ENCODE peak calls at places on chromosomes 4 and X, in nine cellular contexts. K, X, J, F, M, Z, Y, P and B are unnamed samples.

GRCh38 chrX:115449742-115450141 is 111.2 kb upstream of the PLS3 start:
- DNase-seq in K (no peak), X (peak), J (peak), F (peak), M (no peak), Z (peak), Y (no peak), P (no peak), B (no peak)

GRCh38 chr4:112183252-112183651 is 38.0 kb downstream of the FAM241A start:
- DNase-seq in K (no peak), X (no peak), J (no peak), F (no peak), M (no peak), Z (no peak), Y (no peak), P (no peak), B (no peak)

GRCh38 chr4:102825261-102826071 is 1.9 kb downstream of the UBE2D3 start:
- DNase-seq in K (peak), X (peak), J (no peak), F (no peak), M (peak), Z (peak), Y (peak), P (peak), B (peak)

GRCh38 chr4:24400537-24400936 is 183.8 kb downstream of the DHX15 start:
- DNase-seq in K (no peak), X (no peak), J (no peak), F (no peak), M (no peak), Z (no peak), Y (no peak), P (no peak), B (no peak)

GRCh38 chr4:173436149-173436579 is 37.2 kb upstream of the SCRG1 start:
- DNase-seq in K (no peak), X (peak), J (no peak), F (no peak), M (no peak), Z (peak), Y (no peak), P (no peak), B (no peak)

GRCh38 chr4:25198713-25199112 is 35.1 kb upstream of the PI4K2B start:
- DNase-seq in K (no peak), X (no peak), J (no peak), F (no peak), M (no peak), Z (no peak), Y (no peak), P (no peak), B (no peak)

GRCh38 chr4:10019521-10020051 is 1.7 kb downstream of the SLC2A9 start:
- DNase-seq in K (no peak), X (peak), J (no peak), F (no peak), M (no peak), Z (no peak), Y (no peak), P (no peak), B (no peak)

GRCh38 chr4:79050521-79050880 is 111.3 kb upstream of the PAQR3 start:
- DNase-seq in K (no peak), X (no peak), J (no peak), F (no peak), M (no peak), Z (peak), Y (no peak), P (no peak), B (peak)

GRCh38 chr4:147096667-147097604 is 151.3 kb upstream of the TTC29 start:
- DNase-seq in K (peak), X (peak), J (no peak), F (no peak), M (no peak), Z (peak), Y (peak), P (peak), B (peak)

GRCh38 chr4:39324897-39325613 is 41.1 kb downstream of the RFC1 start:
- DNase-seq in K (no peak), X (no peak), J (no peak), F (no peak), M (no peak), Z (no peak), Y (no peak), P (no peak), B (no peak)

GRCh38 chr4:6754481-6755087 is 27.9 kb upstream of the KIAA0232 start:
- DNase-seq in K (no peak), X (no peak), J (no peak), F (no peak), M (no peak), Z (no peak), Y (no peak), P (no peak), B (no peak)

GRCh38 chr4:73662709-73663546 is 42.7 kb upstream of the RASSF6 start:
- DNase-seq in K (no peak), X (peak), J (no peak), F (no peak), M (no peak), Z (peak), Y (peak), P (no peak), B (no peak)

GRCh38 chr4:38489924-38490639 is 173.9 kb upstream of the KLF3 start:
- DNase-seq in K (no peak), X (no peak), J (no peak), F (peak), M (peak), Z (peak), Y (no peak), P (no peak), B (no peak)

GRCh38 chrX:16807976-16808542 is 21.8 kb downstream of the TXLNG start:
- DNase-seq in K (no peak), X (peak), J (no peak), F (no peak), M (no peak), Z (peak), Y (no peak), P (no peak), B (no peak)

GRCh38 chr4:174056959-174057358 is 226.5 kb downstream of the FBXO8 start:
- DNase-seq in K (no peak), X (no peak), J (no peak), F (no peak), M (no peak), Z (no peak), Y (peak), P (no peak), B (no peak)

GRCh38 chrX:106170318-106170717 is 2.2 kb downstream of the PWWP3B start:
- DNase-seq in K (no peak), X (no peak), J (no peak), F (no peak), M (no peak), Z (peak), Y (no peak), P (peak), B (no peak)

GRCh38 chr4:174555793-174556630 is 33.7 kb upstream of the HPGD start:
- DNase-seq in K (no peak), X (no peak), J (no peak), F (no peak), M (no peak), Z (no peak), Y (no peak), P (no peak), B (no peak)

GRCh38 chrX:131907488-131908314 is 115.4 kb upstream of the STK26 start:
- DNase-seq in K (no peak), X (no peak), J (no peak), F (no peak), M (no peak), Z (no peak), Y (no peak), P (no peak), B (no peak)

GRCh38 chr4:87978656-87979055 is 3.1 kb downstream of the SPP1 start:
- DNase-seq in K (no peak), X (no peak), J (no peak), F (no peak), M (no peak), Z (peak), Y (no peak), P (no peak), B (no peak)

GRCh38 chr4:158775091-158775651 is 6.3 kb downstream of the FNIP2 start:
- DNase-seq in K (no peak), X (peak), J (no peak), F (no peak), M (no peak), Z (peak), Y (no peak), P (no peak), B (no peak)

GRCh38 chr4:169071781-169072180 is 61.7 kb upstream of the CBR4 start:
- DNase-seq in K (no peak), X (no peak), J (no peak), F (no peak), M (no peak), Z (peak), Y (no peak), P (no peak), B (peak)

GRCh38 chrX:24702362-24703184 is 8.9 kb downstream of the POLA1 start:
- DNase-seq in K (no peak), X (no peak), J (no peak), F (no peak), M (no peak), Z (no peak), Y (no peak), P (no peak), B (no peak)

GRCh38 chr4:11704136-11704535 is 275.4 kb upstream of the HS3ST1 start:
- DNase-seq in K (no peak), X (peak), J (no peak), F (no peak), M (no peak), Z (no peak), Y (no peak), P (no peak), B (no peak)

GRCh38 chr4:142974331-142974730 is 128.2 kb upstream of the INPP4B start:
- DNase-seq in K (no peak), X (no peak), J (no peak), F (no peak), M (no peak), Z (no peak), Y (no peak), P (no peak), B (no peak)

GRCh38 chr4:10750714-10751113 is 66.1 kb upstream of the CLNK start:
- DNase-seq in K (no peak), X (no peak), J (no peak), F (no peak), M (no peak), Z (peak), Y (no peak), P (no peak), B (no peak)

GRCh38 chrX:110055616-110056015 is 52.7 kb downstream of the TMEM164 start:
- DNase-seq in K (no peak), X (peak), J (no peak), F (no peak), M (no peak), Z (peak), Y (no peak), P (no peak), B (no peak)

GRCh38 chr4:80471701-80472100 is 136.2 kb downstream of the CFAP299 start:
- DNase-seq in K (no peak), X (peak), J (no peak), F (peak), M (no peak), Z (peak), Y (peak), P (peak), B (no peak)

GRCh38 chr4:107120661-107121060 is 84.5 kb upstream of the DKK2 start:
- DNase-seq in K (no peak), X (no peak), J (no peak), F (no peak), M (no peak), Z (no peak), Y (no peak), P (peak), B (no peak)